ENCODE peak calls at places on chromosomes 16 and 17, in eight cellular contexts. One of them, this sample, is unnamed.

GRCh38 chr16:87657621-87658192 is 55.4 kb downstream of the JPH3 start:
- DNase-seq in SK-N-SH: no peak
- DNase-seq in GM12891: no peak
- DNase-seq in breast epithelium: no peak
- DNase-seq in sigmoid colon: no peak
- DNase-seq in transverse colon: no peak
- DNase-seq in Panc1: no peak
- DNase-seq in vagina: no peak
- DNase-seq in this sample: no peak

GRCh38 chr17:29019475-29020181 is 13.8 kb upstream of the SEZ6 start:
- DNase-seq in Panc1: no peak
- DNase-seq in breast epithelium: no peak
- DNase-seq in vagina: no peak
- DNase-seq in sigmoid colon: no peak
- DNase-seq in transverse colon: peak; percentile 13
- DNase-seq in GM12891: no peak
- DNase-seq in SK-N-SH: no peak
- DNase-seq in this sample: no peak

GRCh38 chr17:34974794-34975428 is 5.4 kb upstream of the LIG3 start:
- DNase-seq in GM12891: no peak
- DNase-seq in sigmoid colon: no peak
- DNase-seq in Panc1: no peak
- DNase-seq in vagina: no peak
- DNase-seq in SK-N-SH: no peak
- DNase-seq in breast epithelium: no peak
- DNase-seq in transverse colon: no peak
- DNase-seq in this sample: no peak

GRCh38 chr17:49362723-49363117 is 670 bp upstream of the ZNF652 start:
- DNase-seq in sigmoid colon: no peak
- DNase-seq in breast epithelium: no peak
- DNase-seq in Panc1: no peak
- DNase-seq in SK-N-SH: no peak
- DNase-seq in vagina: no peak
- DNase-seq in transverse colon: no peak
- DNase-seq in GM12891: no peak
- DNase-seq in this sample: no peak

GRCh38 chr16:48378836-48379235 is 6.4 kb downstream of the SIAH1 start:
- DNase-seq in Panc1: no peak
- DNase-seq in sigmoid colon: no peak
- DNase-seq in transverse colon: no peak
- DNase-seq in GM12891: no peak
- DNase-seq in breast epithelium: no peak
- DNase-seq in SK-N-SH: no peak
- DNase-seq in vagina: peak; percentile 16
- DNase-seq in this sample: no peak

GRCh38 chr17:39455919-39456318 is 4.9 kb upstream of the MED1 start:
- DNase-seq in SK-N-SH: no peak
- DNase-seq in sigmoid colon: peak; percentile 52
- DNase-seq in transverse colon: no peak
- DNase-seq in GM12891: no peak
- DNase-seq in Panc1: no peak
- DNase-seq in vagina: no peak
- DNase-seq in breast epithelium: no peak
- DNase-seq in this sample: no peak

GRCh38 chr17:80424261-80424660 is 9.3 kb downstream of the ENDOV start:
- DNase-seq in Panc1: no peak
- DNase-seq in transverse colon: no peak
- DNase-seq in vagina: no peak
- DNase-seq in GM12891: no peak
- DNase-seq in sigmoid colon: no peak
- DNase-seq in breast epithelium: no peak
- DNase-seq in SK-N-SH: peak; percentile 22
- DNase-seq in this sample: no peak

GRCh38 chr16:25838724-25839186 is 147.0 kb downstream of the HS3ST4 start:
- DNase-seq in vagina: no peak
- DNase-seq in Panc1: peak; percentile 33
- DNase-seq in breast epithelium: no peak
- DNase-seq in transverse colon: peak; percentile 7
- DNase-seq in sigmoid colon: no peak
- DNase-seq in GM12891: peak; percentile 5
- DNase-seq in SK-N-SH: peak; percentile 34
- DNase-seq in this sample: peak; percentile 13

GRCh38 chr16:25713785-25714570 is 22.2 kb downstream of the HS3ST4 start:
- DNase-seq in GM12891: no peak
- DNase-seq in sigmoid colon: no peak
- DNase-seq in breast epithelium: no peak
- DNase-seq in vagina: no peak
- DNase-seq in SK-N-SH: no peak
- DNase-seq in transverse colon: no peak
- DNase-seq in Panc1: no peak
- DNase-seq in this sample: no peak

GRCh38 chr16:30032083-30032819 is 1.2 kb upstream of the TLCD3B start:
- DNase-seq in GM12891: no peak
- DNase-seq in SK-N-SH: peak; percentile 83
- DNase-seq in vagina: no peak
- DNase-seq in transverse colon: peak; percentile 57
- DNase-seq in breast epithelium: no peak
- DNase-seq in Panc1: no peak
- DNase-seq in sigmoid colon: no peak
- DNase-seq in this sample: no peak

GRCh38 chr16:966035-966434 is 4.7 kb downstream of the LMF1 start:
- DNase-seq in transverse colon: no peak
- DNase-seq in Panc1: no peak
- DNase-seq in SK-N-SH: no peak
- DNase-seq in vagina: no peak
- DNase-seq in GM12891: no peak
- DNase-seq in sigmoid colon: no peak
- DNase-seq in breast epithelium: no peak
- DNase-seq in this sample: no peak

GRCh38 chr17:27492470-27492869 is 36.2 kb downstream of the KSR1 start:
- DNase-seq in vagina: no peak
- DNase-seq in sigmoid colon: no peak
- DNase-seq in SK-N-SH: no peak
- DNase-seq in transverse colon: no peak
- DNase-seq in GM12891: no peak
- DNase-seq in Panc1: no peak
- DNase-seq in breast epithelium: no peak
- DNase-seq in this sample: no peak

GRCh38 chr17:81866440-81867122 is 4.6 kb downstream of the ARHGDIA start:
- DNase-seq in transverse colon: no peak
- DNase-seq in SK-N-SH: peak; percentile 47
- DNase-seq in vagina: no peak
- DNase-seq in GM12891: no peak
- DNase-seq in breast epithelium: no peak
- DNase-seq in sigmoid colon: no peak
- DNase-seq in Panc1: no peak
- DNase-seq in this sample: no peak

GRCh38 chr17:58369214-58370031 is 17.4 kb upstream of the SUPT4H1 start:
- DNase-seq in breast epithelium: no peak
- DNase-seq in GM12891: no peak
- DNase-seq in Panc1: no peak
- DNase-seq in sigmoid colon: no peak
- DNase-seq in SK-N-SH: no peak
- DNase-seq in vagina: peak; percentile 56
- DNase-seq in transverse colon: no peak
- DNase-seq in this sample: no peak

GRCh38 chr16:2147981-2148671 is at the start of gene RAB26:
- DNase-seq in transverse colon: peak; percentile 91
- DNase-seq in sigmoid colon: peak; percentile 93
- DNase-seq in SK-N-SH: peak; percentile 91
- DNase-seq in breast epithelium: peak; percentile 94
- DNase-seq in GM12891: peak; percentile 57
- DNase-seq in Panc1: no peak
- DNase-seq in vagina: no peak
- DNase-seq in this sample: peak; percentile 84
- TF ChIP-seq POLR2AphosphoS5 in transverse colon: peak; percentile 55
- TF ChIP-seq POLR2AphosphoS5 in sigmoid colon: no peak
- TF ChIP-seq POLR2AphosphoS5 in SK-N-SH: no peak
- TF ChIP-seq POLR2AphosphoS5 in breast epithelium: peak; percentile 34
- TF ChIP-seq POLR2AphosphoS5 in GM12891: no peak
- TF ChIP-seq POLR2AphosphoS5 in Panc1: peak; percentile 41
- TF ChIP-seq POLR2AphosphoS5 in vagina: peak; percentile 67
- TF ChIP-seq POLR2AphosphoS5 in this sample: peak; percentile 65

DNA sequence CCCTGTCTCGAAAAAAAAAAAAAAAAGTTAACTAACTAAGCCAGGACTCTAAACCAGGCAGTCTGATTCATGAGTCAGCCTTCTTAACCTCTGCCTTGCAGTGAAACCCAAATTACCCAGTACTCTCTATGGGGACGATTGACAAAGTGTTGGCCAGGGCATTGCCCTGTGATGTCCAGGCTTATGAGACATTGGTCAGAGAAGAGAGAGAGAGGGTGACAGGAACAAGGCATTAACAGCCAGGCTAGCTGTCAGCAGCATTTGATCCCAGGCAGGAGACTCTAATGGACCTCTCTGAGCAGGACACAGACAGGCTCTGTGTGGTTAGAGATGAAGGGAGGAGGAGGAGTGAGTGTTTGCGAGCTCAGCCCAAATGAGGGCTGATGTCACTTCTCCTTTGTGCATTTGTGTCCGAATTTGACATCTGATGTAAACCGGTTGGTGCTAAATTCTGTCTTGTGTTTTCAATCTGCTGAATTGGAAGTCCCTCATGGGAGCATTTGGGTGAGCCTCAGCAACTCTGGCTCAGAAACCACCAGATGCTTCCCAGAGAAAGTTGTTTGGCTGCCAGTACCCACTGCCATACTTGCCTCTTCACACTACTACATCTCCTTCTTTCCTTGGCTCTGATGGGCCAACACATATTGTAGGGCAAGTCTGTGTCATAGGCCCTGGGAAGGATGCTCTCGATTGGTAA is 4.3 kb upstream of the MYL4 start:
- DNase-seq in GM12891: no peak
- DNase-seq in Panc1: no peak
- DNase-seq in breast epithelium: no peak
- DNase-seq in transverse colon: no peak
- DNase-seq in sigmoid colon: no peak
- DNase-seq in vagina: no peak
- DNase-seq in SK-N-SH: no peak
- DNase-seq in this sample: no peak
- TF ChIP-seq POLR2AphosphoS5 in GM12891: peak; percentile 41
- TF ChIP-seq POLR2AphosphoS5 in Panc1: no peak
- TF ChIP-seq POLR2AphosphoS5 in breast epithelium: no peak
- TF ChIP-seq POLR2AphosphoS5 in transverse colon: no peak
- TF ChIP-seq POLR2AphosphoS5 in sigmoid colon: no peak
- TF ChIP-seq POLR2AphosphoS5 in vagina: no peak
- TF ChIP-seq POLR2AphosphoS5 in SK-N-SH: no peak
- TF ChIP-seq POLR2AphosphoS5 in this sample: no peak

GRCh38 chr16:81623365-81624102 is 155.6 kb upstream of the PLCG2 start:
- DNase-seq in GM12891: no peak
- DNase-seq in transverse colon: peak; percentile 55
- DNase-seq in Panc1: no peak
- DNase-seq in SK-N-SH: peak; percentile 59
- DNase-seq in sigmoid colon: no peak
- DNase-seq in vagina: no peak
- DNase-seq in breast epithelium: no peak
- DNase-seq in this sample: peak; percentile 54

GRCh38 chr16:81626181-81626674 is 152.9 kb upstream of the PLCG2 start:
- DNase-seq in GM12891: no peak
- DNase-seq in breast epithelium: no peak
- DNase-seq in vagina: no peak
- DNase-seq in Panc1: no peak
- DNase-seq in SK-N-SH: no peak
- DNase-seq in sigmoid colon: no peak
- DNase-seq in transverse colon: no peak
- DNase-seq in this sample: no peak

GRCh38 chr16:81627024-81627423 is 152.1 kb upstream of the PLCG2 start:
- DNase-seq in sigmoid colon: no peak
- DNase-seq in GM12891: no peak
- DNase-seq in Panc1: no peak
- DNase-seq in breast epithelium: no peak
- DNase-seq in vagina: no peak
- DNase-seq in SK-N-SH: no peak
- DNase-seq in transverse colon: no peak
- DNase-seq in this sample: no peak

GRCh38 chr16:81625544-81626152 is 153.4 kb upstream of the PLCG2 start:
- DNase-seq in breast epithelium: peak; percentile 78
- DNase-seq in SK-N-SH: no peak
- DNase-seq in vagina: no peak
- DNase-seq in transverse colon: peak; percentile 35
- DNase-seq in GM12891: no peak
- DNase-seq in sigmoid colon: peak; percentile 86
- DNase-seq in Panc1: no peak
- DNase-seq in this sample: peak; percentile 41

GRCh38 chr16:81624718-81625543 is 154.2 kb upstream of the PLCG2 start:
- DNase-seq in GM12891: no peak
- DNase-seq in vagina: no peak
- DNase-seq in breast epithelium: no peak
- DNase-seq in SK-N-SH: no peak
- DNase-seq in sigmoid colon: no peak
- DNase-seq in transverse colon: no peak
- DNase-seq in Panc1: no peak
- DNase-seq in this sample: no peak
- TF ChIP-seq POLR2AphosphoS5 in GM12891: no peak
- TF ChIP-seq POLR2AphosphoS5 in vagina: peak; percentile 38
- TF ChIP-seq POLR2AphosphoS5 in breast epithelium: no peak
- TF ChIP-seq POLR2AphosphoS5 in SK-N-SH: no peak
- TF ChIP-seq POLR2AphosphoS5 in sigmoid colon: no peak
- TF ChIP-seq POLR2AphosphoS5 in transverse colon: no peak
- TF ChIP-seq POLR2AphosphoS5 in Panc1: no peak
- TF ChIP-seq POLR2AphosphoS5 in this sample: no peak

GRCh38 chr17:16443390-16444257 is 28.3 kb downstream of the TRPV2 start:
- DNase-seq in GM12891: no peak
- DNase-seq in transverse colon: no peak
- DNase-seq in vagina: no peak
- DNase-seq in sigmoid colon: no peak
- DNase-seq in SK-N-SH: no peak
- DNase-seq in breast epithelium: no peak
- DNase-seq in Panc1: no peak
- DNase-seq in this sample: no peak
- TF ChIP-seq POLR2AphosphoS5 in GM12891: peak; percentile 71
- TF ChIP-seq POLR2AphosphoS5 in transverse colon: no peak
- TF ChIP-seq POLR2AphosphoS5 in vagina: no peak
- TF ChIP-seq POLR2AphosphoS5 in sigmoid colon: no peak
- TF ChIP-seq POLR2AphosphoS5 in SK-N-SH: peak; percentile 7
- TF ChIP-seq POLR2AphosphoS5 in breast epithelium: no peak
- TF ChIP-seq POLR2AphosphoS5 in Panc1: peak; percentile 27
- TF ChIP-seq POLR2AphosphoS5 in this sample: no peak

This sample was measured in prostate gland.